ENCODE peak calls at places on chromosomes 11 and 22, in ten cellular contexts. M, T, I, F, S, V, E, H, B and Y are unnamed samples.

GRCh38 chr11:105027671-105028070 is 4.7 kb upstream of the CASP5 start:
- DNase-seq in M (no peak), T (no peak), I (no peak), F (no peak), S (no peak), V (no peak), E (no peak), H (no peak), B (no peak), Y (no peak)

GRCh38 chr11:72755794-72756285 is 3.6 kb upstream of the ARAP1 start:
- DNase-seq in M (no peak), T (no peak), I (no peak), F (no peak), S (no peak), V (no peak), E (no peak), H (no peak), B (no peak), Y (no peak)

GRCh38 chr11:102446606-102447005 is 6.0 kb downstream of the TMEM123 start:
- DNase-seq in M (no peak), T (no peak), I (peak), F (peak), S (peak), V (no peak), E (no peak), H (no peak), B (no peak), Y (no peak)

GRCh38 chr11:77075425-77075905 is 8.7 kb downstream of the CAPN5 start:
- DNase-seq in M (no peak), T (peak), I (no peak), F (no peak), S (no peak), V (no peak), E (no peak), H (no peak), B (no peak), Y (no peak)

GRCh38 chr22:47591709-47592108 is 829.3 kb downstream of the TBC1D22A start:
- DNase-seq in M (no peak), T (no peak), I (no peak), F (no peak), S (no peak), V (no peak), E (no peak), H (no peak), B (no peak), Y (no peak)

GRCh38 chr22:21020802-21021429 is 6.0 kb downstream of the P2RX6 start:
- DNase-seq in M (peak), T (no peak), I (no peak), F (no peak), S (no peak), V (no peak), E (no peak), H (no peak), B (no peak), Y (no peak)

GRCh38 chr22:31082606-31083376 is 1.7 kb downstream of the SMTN start:
- DNase-seq in M (peak), T (peak), I (peak), F (peak), S (peak), V (peak), E (no peak), H (peak), B (peak), Y (no peak)

GRCh38 chr11:76770642-76771445 is 12.3 kb upstream of the TSKU start:
- DNase-seq in M (peak), T (no peak), I (peak), F (peak), S (peak), V (peak), E (peak), H (peak), B (no peak), Y (peak)

GRCh38 chr22:24303007-24303406 is 32.4 kb downstream of the SPECC1L start:
- DNase-seq in M (no peak), T (no peak), I (no peak), F (no peak), S (no peak), V (no peak), E (no peak), H (no peak), B (no peak), Y (no peak)

GRCh38 chr11:114447892-114448291 is 8.6 kb downstream of the REXO2 start:
- DNase-seq in M (no peak), T (no peak), I (peak), F (no peak), S (no peak), V (no peak), E (no peak), H (no peak), B (no peak), Y (peak)

DNA sequence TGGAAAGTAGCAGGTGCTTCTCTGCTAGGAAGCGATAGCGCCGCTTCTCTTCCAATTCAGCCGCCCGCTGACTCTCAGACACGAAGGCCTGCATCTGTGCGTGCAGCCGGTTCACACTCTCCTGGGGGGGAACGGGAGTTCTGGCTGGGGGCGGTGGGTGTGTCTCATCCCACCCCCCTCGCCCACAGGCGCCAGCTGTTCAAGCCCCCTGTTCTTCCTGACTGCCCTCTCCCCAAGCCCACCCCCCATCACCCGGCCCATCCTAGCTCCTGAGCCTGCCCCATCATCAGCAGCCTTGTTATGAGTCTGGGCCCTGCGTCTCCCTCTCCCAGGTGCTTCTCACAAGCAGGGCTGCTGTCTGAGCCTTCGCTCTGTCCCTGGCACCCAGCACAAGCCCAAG is 13.1 kb upstream of the SLC16A8 start:
- DNase-seq in M (no peak), T (no peak), I (no peak), F (no peak), S (no peak), V (no peak), E (no peak), H (no peak), B (no peak), Y (no peak)
- H3K4me3 ChIP-seq in M (no peak), T (no peak), I (no peak), F (no peak), S (no peak), V (no peak), E (peak), H (no peak), B (no peak), Y (no peak)

GRCh38 chr11:128890543-128891409 is at the start of gene KCNJ5:
- DNase-seq in M (no peak), T (peak), I (no peak), F (peak), S (no peak), V (no peak), E (no peak), H (peak), B (no peak), Y (no peak)
- H3K4me3 ChIP-seq in M (no peak), T (peak), I (peak), F (peak), S (peak), V (peak), E (peak), H (peak), B (peak), Y (peak)

GRCh38 chr11:96314326-96315050 is 28.5 kb downstream of the MAML2 start:
- DNase-seq in M (no peak), T (no peak), I (peak), F (peak), S (peak), V (peak), E (no peak), H (no peak), B (peak), Y (no peak)
- H3K4me3 ChIP-seq in M (no peak), T (no peak), I (no peak), F (no peak), S (no peak), V (no peak), E (no peak), H (no peak), B (peak), Y (no peak)

GRCh38 chr11:1869427-1870325 is 16.8 kb downstream of the LSP1 start:
- DNase-seq in M (no peak), T (no peak), I (no peak), F (peak), S (no peak), V (no peak), E (no peak), H (no peak), B (no peak), Y (no peak)
- H3K4me3 ChIP-seq in M (no peak), T (no peak), I (no peak), F (peak), S (no peak), V (peak), E (no peak), H (no peak), B (no peak), Y (no peak)

GRCh38 chr22:27866136-27867091 is 52.6 kb downstream of the PITPNB start:
- DNase-seq in M (no peak), T (peak), I (peak), F (peak), S (no peak), V (no peak), E (no peak), H (peak), B (no peak), Y (peak)
- H3K4me3 ChIP-seq in M (no peak), T (no peak), I (no peak), F (peak), S (no peak), V (no peak), E (no peak), H (no peak), B (no peak), Y (no peak)

DNA sequence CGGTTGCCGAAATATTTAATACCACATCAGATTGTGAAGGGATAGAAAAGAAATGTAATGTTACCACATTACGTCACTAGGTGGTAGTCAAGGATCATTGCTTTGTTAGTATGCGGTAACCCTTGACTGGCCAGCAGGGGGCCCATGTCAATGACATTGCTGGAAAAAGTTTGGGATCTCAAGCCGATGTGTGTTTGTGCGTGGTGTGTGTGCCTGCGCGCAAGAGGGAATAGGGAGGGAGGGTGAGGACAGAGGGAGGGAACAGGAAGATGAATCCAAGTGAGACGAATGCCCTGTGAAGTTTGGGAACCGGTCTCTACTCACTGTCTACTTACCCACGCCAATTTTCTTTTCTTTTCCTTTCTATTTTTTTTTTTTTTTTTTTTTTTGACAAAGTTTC is 10.7 kb upstream of the MRGPRX2 start:
- DNase-seq in M (peak), T (peak), I (peak), F (peak), S (peak), V (peak), E (peak), H (peak), B (peak), Y (peak)
- H3K4me3 ChIP-seq in M (peak), T (no peak), I (peak), F (peak), S (peak), V (no peak), E (no peak), H (no peak), B (peak), Y (peak)

DNA sequence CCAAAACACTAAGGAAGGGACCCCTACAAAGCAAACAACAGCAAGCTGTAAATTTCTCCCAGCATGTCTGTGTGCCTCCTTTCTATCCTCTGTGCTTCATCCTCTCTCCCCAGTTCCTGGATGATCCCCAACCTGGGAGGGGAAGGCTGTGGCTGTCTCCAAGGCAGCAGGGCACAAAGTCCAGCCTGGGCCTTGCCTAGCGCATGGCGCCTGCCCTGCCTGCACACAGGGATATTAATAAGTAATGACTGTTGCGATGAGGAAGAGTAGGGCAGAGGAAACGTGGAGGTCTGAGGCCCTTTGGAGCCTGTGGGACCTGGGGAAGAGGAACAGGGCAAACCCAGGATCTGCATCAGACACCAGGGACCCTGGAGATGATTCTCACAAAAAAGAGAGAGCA is 2.0 kb downstream of the USH1C start:
- DNase-seq in M (no peak), T (peak), I (no peak), F (peak), S (no peak), V (no peak), E (no peak), H (no peak), B (no peak), Y (no peak)
- H3K4me3 ChIP-seq in M (no peak), T (no peak), I (no peak), F (no peak), S (no peak), V (no peak), E (no peak), H (no peak), B (no peak), Y (no peak)

GRCh38 chr11:128511712-128512111 is 75.6 kb downstream of the ETS1 start:
- DNase-seq in M (no peak), T (no peak), I (no peak), F (no peak), S (no peak), V (no peak), E (no peak), H (no peak), B (no peak), Y (no peak)

GRCh38 chr11:128512478-128513127 is 74.8 kb downstream of the ETS1 start:
- DNase-seq in M (no peak), T (no peak), I (no peak), F (no peak), S (no peak), V (no peak), E (no peak), H (no peak), B (no peak), Y (no peak)

GRCh38 chr11:128507936-128508335 is 79.4 kb downstream of the ETS1 start:
- DNase-seq in M (no peak), T (no peak), I (no peak), F (no peak), S (no peak), V (no peak), E (no peak), H (no peak), B (no peak), Y (no peak)

GRCh38 chr11:128508785-128509518 is 78.4 kb downstream of the ETS1 start:
- DNase-seq in M (no peak), T (no peak), I (peak), F (peak), S (peak), V (no peak), E (no peak), H (no peak), B (no peak), Y (no peak)

GRCh38 chr11:128509990-128510389 is 77.4 kb downstream of the ETS1 start:
- DNase-seq in M (no peak), T (no peak), I (peak), F (peak), S (no peak), V (no peak), E (no peak), H (no peak), B (no peak), Y (no peak)
- H3K4me3 ChIP-seq in M (no peak), T (no peak), I (no peak), F (peak), S (no peak), V (no peak), E (no peak), H (no peak), B (no peak), Y (no peak)